ENCODE peak calls at places on chromosomes 13 and 19, in nine cellular contexts. One of them, this sample, is unnamed.

GRCh38 chr13:113732961-113733950 is 25.8 kb upstream of the TMEM255B start:
- DNase-seq in heart right ventricle: no peak
- DNase-seq in right cardiac atrium: no peak
- DNase-seq in mesenchymal stem cell: no peak
- DNase-seq in breast epithelium: no peak
- DNase-seq in adrenal gland: no peak
- DNase-seq in psoas muscle: no peak
- DNase-seq in RWPE1: no peak
- DNase-seq in CD8-positive, alpha-beta T cell: no peak
- DNase-seq in this sample: no peak

GRCh38 chr13:28059214-28059613 is 41.2 kb downstream of the FLT3 start:
- DNase-seq in heart right ventricle: no peak
- DNase-seq in right cardiac atrium: no peak
- DNase-seq in mesenchymal stem cell: peak; percentile 23
- DNase-seq in breast epithelium: no peak
- DNase-seq in adrenal gland: peak; percentile 39
- DNase-seq in psoas muscle: no peak
- DNase-seq in RWPE1: peak; percentile 36
- DNase-seq in CD8-positive, alpha-beta T cell: peak; percentile 37
- DNase-seq in this sample: no peak

GRCh38 chr13:45412274-45413049 is 5.7 kb downstream of the SLC25A30 start:
- DNase-seq in heart right ventricle: no peak
- DNase-seq in right cardiac atrium: no peak
- DNase-seq in mesenchymal stem cell: peak; percentile 56
- DNase-seq in breast epithelium: no peak
- DNase-seq in adrenal gland: no peak
- DNase-seq in psoas muscle: no peak
- DNase-seq in RWPE1: no peak
- DNase-seq in CD8-positive, alpha-beta T cell: no peak
- DNase-seq in this sample: no peak

GRCh38 chr13:50916701-50917184 is 7.2 kb downstream of the RNASEH2B start:
- DNase-seq in heart right ventricle: no peak
- DNase-seq in right cardiac atrium: no peak
- DNase-seq in mesenchymal stem cell: peak; percentile 9
- DNase-seq in breast epithelium: no peak
- DNase-seq in adrenal gland: no peak
- DNase-seq in psoas muscle: no peak
- DNase-seq in RWPE1: no peak
- DNase-seq in CD8-positive, alpha-beta T cell: no peak
- DNase-seq in this sample: peak; percentile 16

GRCh38 chr13:50923272-50923671 is 13.7 kb downstream of the RNASEH2B start:
- DNase-seq in heart right ventricle: no peak
- DNase-seq in right cardiac atrium: no peak
- DNase-seq in mesenchymal stem cell: no peak
- DNase-seq in breast epithelium: no peak
- DNase-seq in adrenal gland: no peak
- DNase-seq in psoas muscle: no peak
- DNase-seq in RWPE1: no peak
- DNase-seq in CD8-positive, alpha-beta T cell: no peak
- DNase-seq in this sample: no peak

GRCh38 chr13:29707876-29708543 is 112.5 kb upstream of the SLC7A1 start:
- DNase-seq in heart right ventricle: no peak
- DNase-seq in right cardiac atrium: no peak
- DNase-seq in mesenchymal stem cell: peak; percentile 51
- DNase-seq in breast epithelium: no peak
- DNase-seq in adrenal gland: peak; percentile 29
- DNase-seq in psoas muscle: no peak
- DNase-seq in RWPE1: peak; percentile 58
- DNase-seq in CD8-positive, alpha-beta T cell: peak; percentile 29
- DNase-seq in this sample: peak; percentile 7

GRCh38 chr13:30135351-30135750 is 172.0 kb downstream of the KATNAL1 start:
- DNase-seq in heart right ventricle: no peak
- DNase-seq in right cardiac atrium: no peak
- DNase-seq in mesenchymal stem cell: no peak
- DNase-seq in breast epithelium: no peak
- DNase-seq in adrenal gland: no peak
- DNase-seq in psoas muscle: no peak
- DNase-seq in RWPE1: no peak
- DNase-seq in CD8-positive, alpha-beta T cell: no peak
- DNase-seq in this sample: no peak

GRCh38 chr19:2547721-2548120 is 71.8 kb downstream of the GADD45B start:
- DNase-seq in heart right ventricle: no peak
- DNase-seq in right cardiac atrium: peak; percentile 56
- DNase-seq in mesenchymal stem cell: no peak
- DNase-seq in breast epithelium: no peak
- DNase-seq in adrenal gland: no peak
- DNase-seq in psoas muscle: no peak
- DNase-seq in RWPE1: no peak
- DNase-seq in CD8-positive, alpha-beta T cell: no peak
- DNase-seq in this sample: no peak

GRCh38 chr19:48248081-48248833 is 7.5 kb downstream of the CARD8 start:
- DNase-seq in heart right ventricle: no peak
- DNase-seq in right cardiac atrium: no peak
- DNase-seq in mesenchymal stem cell: no peak
- DNase-seq in breast epithelium: no peak
- DNase-seq in adrenal gland: no peak
- DNase-seq in psoas muscle: no peak
- DNase-seq in RWPE1: no peak
- DNase-seq in CD8-positive, alpha-beta T cell: no peak
- DNase-seq in this sample: no peak

GRCh38 chr13:57632276-57633140 is 964 bp downstream of the PCDH17 start:
- DNase-seq in heart right ventricle: peak; percentile 24
- DNase-seq in right cardiac atrium: peak; percentile 58
- DNase-seq in mesenchymal stem cell: no peak
- DNase-seq in breast epithelium: no peak
- DNase-seq in adrenal gland: peak; percentile 20
- DNase-seq in psoas muscle: peak; percentile 12
- DNase-seq in RWPE1: no peak
- DNase-seq in CD8-positive, alpha-beta T cell: no peak
- DNase-seq in this sample: no peak

GRCh38 chr19:16625183-16625958 is 2.6 kb downstream of the MED26 start:
- DNase-seq in heart right ventricle: no peak
- DNase-seq in right cardiac atrium: no peak
- DNase-seq in mesenchymal stem cell: no peak
- DNase-seq in breast epithelium: no peak
- DNase-seq in adrenal gland: no peak
- DNase-seq in psoas muscle: no peak
- DNase-seq in RWPE1: no peak
- DNase-seq in CD8-positive, alpha-beta T cell: no peak
- DNase-seq in this sample: no peak

GRCh38 chr13:61728468-61728867 is 312.8 kb upstream of the PCDH20 start:
- DNase-seq in heart right ventricle: no peak
- DNase-seq in right cardiac atrium: no peak
- DNase-seq in mesenchymal stem cell: peak; percentile 1
- DNase-seq in breast epithelium: no peak
- DNase-seq in adrenal gland: no peak
- DNase-seq in psoas muscle: no peak
- DNase-seq in RWPE1: no peak
- DNase-seq in CD8-positive, alpha-beta T cell: no peak
- DNase-seq in this sample: no peak

GRCh38 chr19:1243768-1244692 is 2.5 kb downstream of the ATP5F1D start:
- DNase-seq in heart right ventricle: peak; percentile 90
- DNase-seq in right cardiac atrium: peak; percentile 95
- DNase-seq in mesenchymal stem cell: peak; percentile 83
- DNase-seq in breast epithelium: peak; percentile 88
- DNase-seq in adrenal gland: peak; percentile 93
- DNase-seq in psoas muscle: peak; percentile 92
- DNase-seq in RWPE1: peak; percentile 75
- DNase-seq in CD8-positive, alpha-beta T cell: peak; percentile 88
- DNase-seq in this sample: peak; percentile 83

GRCh38 chr13:24161010-24161775 is 673 bp downstream of the SPATA13 start:
- DNase-seq in heart right ventricle: peak; percentile 34
- DNase-seq in right cardiac atrium: peak; percentile 74
- DNase-seq in mesenchymal stem cell: no peak
- DNase-seq in breast epithelium: no peak
- DNase-seq in adrenal gland: peak; percentile 50
- DNase-seq in psoas muscle: peak; percentile 32
- DNase-seq in RWPE1: peak; percentile 20
- DNase-seq in CD8-positive, alpha-beta T cell: peak; percentile 40
- DNase-seq in this sample: no peak

GRCh38 chr13:71817335-71817734 is 49.7 kb downstream of the DACH1 start:
- DNase-seq in heart right ventricle: no peak
- DNase-seq in right cardiac atrium: no peak
- DNase-seq in mesenchymal stem cell: no peak
- DNase-seq in breast epithelium: no peak
- DNase-seq in adrenal gland: no peak
- DNase-seq in psoas muscle: no peak
- DNase-seq in RWPE1: no peak
- DNase-seq in CD8-positive, alpha-beta T cell: no peak
- DNase-seq in this sample: no peak

GRCh38 chr13:20053016-20053415 is 94.5 kb downstream of the ZMYM2 start:
- DNase-seq in heart right ventricle: no peak
- DNase-seq in right cardiac atrium: peak; percentile 46
- DNase-seq in mesenchymal stem cell: no peak
- DNase-seq in breast epithelium: no peak
- DNase-seq in adrenal gland: peak; percentile 62
- DNase-seq in psoas muscle: no peak
- DNase-seq in RWPE1: no peak
- DNase-seq in CD8-positive, alpha-beta T cell: no peak
- DNase-seq in this sample: no peak

GRCh38 chr13:40974460-40975407 is 44.4 kb downstream of the ELF1 start:
- DNase-seq in heart right ventricle: no peak
- DNase-seq in right cardiac atrium: no peak
- DNase-seq in mesenchymal stem cell: peak; percentile 68
- DNase-seq in breast epithelium: no peak
- DNase-seq in adrenal gland: peak; percentile 48
- DNase-seq in psoas muscle: no peak
- DNase-seq in RWPE1: no peak
- DNase-seq in CD8-positive, alpha-beta T cell: peak; percentile 55
- DNase-seq in this sample: no peak
- H3K27ac ChIP-seq in heart right ventricle: peak overlapping the region; percentile 13
- H3K27ac ChIP-seq in right cardiac atrium: no peak overlapping the region
- H3K27ac ChIP-seq in mesenchymal stem cell: peak overlapping the region; percentile 20
- H3K27ac ChIP-seq in breast epithelium: no peak overlapping the region
- H3K27ac ChIP-seq in adrenal gland: no peak overlapping the region
- H3K27ac ChIP-seq in psoas muscle: no peak overlapping the region
- H3K27ac ChIP-seq in RWPE1: no peak overlapping the region
- H3K27ac ChIP-seq in CD8-positive, alpha-beta T cell: no peak overlapping the region
- H3K27ac ChIP-seq in this sample: no peak overlapping the region

DNA sequence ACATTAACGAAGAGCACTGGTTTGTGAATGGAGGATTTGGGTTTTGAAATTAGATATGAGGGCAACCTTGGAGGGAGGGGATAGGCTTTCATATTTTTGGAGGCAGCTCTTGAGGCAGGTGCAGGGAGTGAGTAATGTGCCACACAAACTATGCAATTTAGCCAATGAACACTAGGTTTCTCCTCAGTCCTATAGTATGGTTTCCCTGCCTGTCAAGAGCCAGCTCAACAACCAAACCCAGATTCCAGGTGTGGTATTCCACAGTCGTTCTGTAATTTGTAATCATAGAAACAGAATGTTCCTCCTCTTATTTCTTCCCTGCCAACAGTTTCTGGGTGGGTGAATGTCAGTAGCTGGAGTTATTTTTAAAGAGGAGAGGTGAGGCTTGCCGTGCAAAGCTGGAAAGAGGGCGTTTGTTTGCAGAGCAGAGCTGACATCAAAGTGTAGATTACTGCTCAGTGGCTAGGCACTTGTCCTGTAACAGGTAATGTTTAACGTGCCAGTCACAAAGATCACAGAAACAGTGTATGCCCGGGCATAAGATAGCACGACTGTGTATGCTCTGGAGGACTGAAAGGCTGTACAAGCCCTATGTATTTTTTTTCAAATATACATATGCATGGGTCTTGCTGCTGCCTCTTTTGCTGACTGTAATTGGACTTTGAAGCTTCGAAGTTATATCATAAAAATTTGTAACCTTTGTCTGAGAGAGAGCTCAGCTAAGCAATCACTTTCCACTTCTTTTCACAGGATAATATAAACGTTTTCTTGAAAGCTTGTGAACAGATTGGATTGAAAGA is 124.3 kb downstream of the LMO7 start:
- DNase-seq in heart right ventricle: no peak
- DNase-seq in right cardiac atrium: no peak
- DNase-seq in mesenchymal stem cell: no peak
- DNase-seq in breast epithelium: no peak
- DNase-seq in adrenal gland: no peak
- DNase-seq in psoas muscle: no peak
- DNase-seq in RWPE1: peak; percentile 68
- DNase-seq in CD8-positive, alpha-beta T cell: no peak
- DNase-seq in this sample: no peak
- H3K27ac ChIP-seq in heart right ventricle: peak overlapping the region; percentile 78
- H3K27ac ChIP-seq in right cardiac atrium: peak overlapping the region; percentile 83
- H3K27ac ChIP-seq in mesenchymal stem cell: no peak overlapping the region
- H3K27ac ChIP-seq in breast epithelium: no peak overlapping the region
- H3K27ac ChIP-seq in adrenal gland: no peak overlapping the region
- H3K27ac ChIP-seq in psoas muscle: peak overlapping the region; percentile 89
- H3K27ac ChIP-seq in RWPE1: no peak overlapping the region
- H3K27ac ChIP-seq in CD8-positive, alpha-beta T cell: peak overlapping the region; percentile 50
- H3K27ac ChIP-seq in this sample: no peak overlapping the region

GRCh38 chr19:8245869-8246835 is 37.0 kb downstream of the CERS4 start:
- DNase-seq in heart right ventricle: no peak
- DNase-seq in right cardiac atrium: no peak
- DNase-seq in mesenchymal stem cell: no peak
- DNase-seq in breast epithelium: no peak
- DNase-seq in adrenal gland: no peak
- DNase-seq in psoas muscle: no peak
- DNase-seq in RWPE1: no peak
- DNase-seq in CD8-positive, alpha-beta T cell: no peak
- DNase-seq in this sample: no peak

GRCh38 chr19:8243146-8243545 is 34.0 kb downstream of the CERS4 start:
- DNase-seq in heart right ventricle: no peak
- DNase-seq in right cardiac atrium: no peak
- DNase-seq in mesenchymal stem cell: no peak
- DNase-seq in breast epithelium: no peak
- DNase-seq in adrenal gland: no peak
- DNase-seq in psoas muscle: no peak
- DNase-seq in RWPE1: no peak
- DNase-seq in CD8-positive, alpha-beta T cell: no peak
- DNase-seq in this sample: no peak

GRCh38 chr19:8241646-8242045 is 32.5 kb downstream of the CERS4 start:
- DNase-seq in heart right ventricle: no peak
- DNase-seq in right cardiac atrium: no peak
- DNase-seq in mesenchymal stem cell: no peak
- DNase-seq in breast epithelium: no peak
- DNase-seq in adrenal gland: no peak
- DNase-seq in psoas muscle: no peak
- DNase-seq in RWPE1: no peak
- DNase-seq in CD8-positive, alpha-beta T cell: no peak
- DNase-seq in this sample: no peak

GRCh38 chr19:8242212-8242821 is 33.1 kb downstream of the CERS4 start:
- DNase-seq in heart right ventricle: no peak
- DNase-seq in right cardiac atrium: no peak
- DNase-seq in mesenchymal stem cell: no peak
- DNase-seq in breast epithelium: no peak
- DNase-seq in adrenal gland: no peak
- DNase-seq in psoas muscle: no peak
- DNase-seq in RWPE1: no peak
- DNase-seq in CD8-positive, alpha-beta T cell: no peak
- DNase-seq in this sample: no peak

GRCh38 chr19:8244442-8244841 is 35.3 kb downstream of the CERS4 start:
- DNase-seq in heart right ventricle: no peak
- DNase-seq in right cardiac atrium: no peak
- DNase-seq in mesenchymal stem cell: no peak
- DNase-seq in breast epithelium: no peak
- DNase-seq in adrenal gland: no peak
- DNase-seq in psoas muscle: no peak
- DNase-seq in RWPE1: no peak
- DNase-seq in CD8-positive, alpha-beta T cell: no peak
- DNase-seq in this sample: no peak
- H3K27ac ChIP-seq in heart right ventricle: no peak overlapping the region
- H3K27ac ChIP-seq in right cardiac atrium: no peak overlapping the region
- H3K27ac ChIP-seq in mesenchymal stem cell: no peak overlapping the region
- H3K27ac ChIP-seq in breast epithelium: no peak overlapping the region
- H3K27ac ChIP-seq in adrenal gland: no peak overlapping the region
- H3K27ac ChIP-seq in psoas muscle: no peak overlapping the region
- H3K27ac ChIP-seq in RWPE1: no peak overlapping the region
- H3K27ac ChIP-seq in CD8-positive, alpha-beta T cell: no peak overlapping the region
- H3K27ac ChIP-seq in this sample: no peak overlapping the region

GRCh38 chr19:13008926-13009787 is 13.9 kb downstream of the NFIX start:
- DNase-seq in heart right ventricle: no peak
- DNase-seq in right cardiac atrium: no peak
- DNase-seq in mesenchymal stem cell: no peak
- DNase-seq in breast epithelium: no peak
- DNase-seq in adrenal gland: no peak
- DNase-seq in psoas muscle: no peak
- DNase-seq in RWPE1: no peak
- DNase-seq in CD8-positive, alpha-beta T cell: no peak
- DNase-seq in this sample: no peak
- H3K27ac ChIP-seq in heart right ventricle: peak overlapping the region; percentile 96
- H3K27ac ChIP-seq in right cardiac atrium: peak overlapping the region; percentile 7
- H3K27ac ChIP-seq in mesenchymal stem cell: no peak overlapping the region
- H3K27ac ChIP-seq in breast epithelium: peak overlapping the region; percentile 94
- H3K27ac ChIP-seq in adrenal gland: no peak overlapping the region
- H3K27ac ChIP-seq in psoas muscle: peak overlapping the region; percentile 99
- H3K27ac ChIP-seq in RWPE1: peak overlapping the region; percentile 98
- H3K27ac ChIP-seq in CD8-positive, alpha-beta T cell: no peak overlapping the region
- H3K27ac ChIP-seq in this sample: peak overlapping the region; percentile 61